ENCODE peak calls at places on chromosomes 1 and 21, in eight cellular contexts. U is fibroblast of the aortic adventitia; A is cardiac muscle cell; K is CD8-positive, alpha-beta T cell; M is AG09319; P is lower leg skin; C is lung; V is glutamatergic neuron. W is an unnamed sample.

GRCh38 chr21:43903451-43904091 is 38.5 kb downstream of the AGPAT3 start:
- DNase-seq in K (no peak), M (no peak), V (no peak), A (no peak), P (no peak), C (peak), U (no peak), W (no peak)

GRCh38 chr1:209620484-209620879 is 31.7 kb downstream of the LAMB3 start:
- DNase-seq in M (no peak), V (no peak), K (no peak), C (no peak), P (no peak), U (peak), A (peak), W (no peak)

GRCh38 chr21:26110703-26111102 is 59.9 kb downstream of the APP start:
- DNase-seq in A (no peak), V (no peak), U (no peak), M (no peak), C (no peak), K (no peak), P (no peak), W (no peak)

GRCh38 chr1:214318356-214318755 is 37.4 kb downstream of the SMYD2 start:
- DNase-seq in V (no peak), U (peak), C (no peak), P (no peak), M (no peak), K (no peak), A (peak), W (no peak)

GRCh38 chr1:92484472-92485373 is 2.0 kb downstream of the GFI1 start:
- DNase-seq in U (peak), A (peak), K (peak), P (no peak), V (peak), M (no peak), C (peak), W (peak)

GRCh38 chr1:84773933-84774497 is 83.8 kb upstream of the SSX2IP start:
- DNase-seq in U (no peak), M (no peak), C (no peak), K (no peak), V (no peak), A (no peak), P (no peak), W (no peak)

GRCh38 chr1:189659731-189660130 is 817.9 kb downstream of the BRINP3 start:
- DNase-seq in U (no peak), M (no peak), P (no peak), C (no peak), V (no peak), A (no peak), K (no peak), W (no peak)

GRCh38 chr1:169018751-169019150 is 87.7 kb upstream of the ATP1B1 start:
- DNase-seq in V (no peak), K (no peak), U (no peak), C (no peak), P (no peak), M (no peak), A (no peak), W (no peak)

GRCh38 chr1:159936284-159936904 is 9.0 kb downstream of the IGSF9 start:
- DNase-seq in U (peak), V (peak), P (peak), C (peak), A (peak), M (no peak), K (peak), W (peak)

GRCh38 chr1:4375812-4376211 is 278.6 kb upstream of the AJAP1 start:
- DNase-seq in V (no peak), U (no peak), C (no peak), K (no peak), A (no peak), M (no peak), P (no peak), W (no peak)

GRCh38 chr1:163163861-163164582 is 38.7 kb downstream of the RGS5 start:
- DNase-seq in U (peak), C (no peak), V (no peak), A (peak), M (no peak), K (no peak), P (no peak), W (no peak)

GRCh38 chr1:4048921-4049320 is 148.8 kb upstream of the C1orf174 start:
- DNase-seq in U (no peak), V (no peak), A (no peak), C (no peak), K (no peak), M (no peak), P (no peak), W (no peak)

GRCh38 chr1:50348449-50349241 is 74.6 kb downstream of the DMRTA2 start:
- DNase-seq in C (peak), V (peak), U (peak), M (peak), A (peak), K (no peak), P (peak), W (peak)

GRCh38 chr1:110771245-110772022 is 96.7 kb upstream of the KCNA3 start:
- DNase-seq in C (no peak), P (no peak), U (no peak), K (no peak), A (no peak), V (no peak), M (no peak), W (no peak)

GRCh38 chr1:197320991-197321531 is 53.0 kb downstream of the CRB1 start:
- DNase-seq in A (peak), K (no peak), V (no peak), M (no peak), C (no peak), U (peak), P (no peak), W (no peak)

GRCh38 chr1:220908757-220909156 is 29.5 kb downstream of the HLX start:
- DNase-seq in C (no peak), K (no peak), M (no peak), U (peak), V (no peak), P (no peak), A (peak), W (no peak)

DNA sequence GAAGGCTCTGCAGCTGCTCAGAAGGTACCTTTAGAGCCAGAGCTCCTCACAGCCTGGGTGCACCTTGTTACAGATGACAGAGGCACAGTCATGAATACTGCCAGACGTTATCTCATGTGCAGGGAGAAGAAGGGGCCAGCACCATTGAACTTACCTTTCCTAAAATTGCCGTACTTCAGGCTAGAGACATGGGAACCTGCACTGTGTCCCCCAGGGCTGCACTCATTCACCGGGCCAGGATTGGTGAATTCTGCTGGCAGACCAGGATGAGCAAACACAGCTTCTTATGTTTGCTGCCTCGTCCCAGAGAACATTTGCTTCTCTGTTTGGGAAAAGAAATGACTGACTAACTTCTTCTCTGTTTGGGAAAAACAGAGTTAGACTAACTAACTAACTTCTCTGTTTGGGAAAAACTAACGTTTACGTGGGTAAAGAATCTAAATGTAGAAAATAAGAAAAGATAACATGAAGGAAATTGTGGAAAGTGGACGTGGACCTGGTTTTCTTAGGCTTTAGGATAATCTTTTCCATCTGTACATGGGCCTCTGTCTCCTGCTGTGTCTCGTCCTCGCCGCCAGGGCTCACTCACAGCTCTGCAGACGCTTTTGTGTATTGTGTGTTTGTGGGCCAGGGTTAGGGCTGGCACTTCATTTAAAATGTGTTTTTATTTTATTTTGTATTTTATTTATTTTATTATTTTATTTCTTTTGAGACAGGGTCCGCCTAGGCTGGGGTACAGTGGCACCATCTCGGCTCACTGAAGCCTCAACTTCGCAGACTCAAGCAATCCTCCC is 9.9 kb downstream of the OBSCN start:
- DNase-seq in M (no peak), V (no peak), P (no peak), K (no peak), U (no peak), A (no peak), C (no peak), W (no peak)
- TF ChIP-seq CTCF in M (peak), V (peak), P (no peak), K (no peak), U (no peak), A (no peak), C (no peak), W (peak)

DNA sequence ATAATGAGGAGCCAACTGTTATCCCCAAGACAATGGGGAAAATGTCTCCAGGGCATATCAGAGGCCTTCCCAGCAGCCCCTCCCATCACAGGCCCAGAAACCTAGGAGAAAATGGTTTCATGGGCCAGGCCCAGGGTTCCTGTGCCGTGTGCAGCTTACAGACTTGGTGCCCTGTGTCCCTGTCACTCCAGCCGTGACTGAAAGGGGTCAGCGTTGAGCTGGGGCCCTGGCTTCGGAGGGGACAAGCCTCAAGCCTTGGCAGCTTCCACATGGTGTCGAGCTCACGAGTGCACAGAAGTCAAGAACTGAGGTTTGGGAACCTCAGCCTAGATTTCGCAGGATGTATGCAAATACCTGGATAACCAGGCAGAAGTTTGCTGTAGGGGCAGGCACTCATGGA is 18.1 kb downstream of the SIPA1L2 start:
- DNase-seq in A (no peak), C (no peak), K (no peak), M (no peak), V (no peak), U (no peak), P (no peak), W (no peak)
- TF ChIP-seq CTCF in A (no peak), C (no peak), K (no peak), M (no peak), V (no peak), U (no peak), P (no peak), W (peak)

GRCh38 chr1:229972600-229973296 is 94.3 kb upstream of the GALNT2 start:
- DNase-seq in C (no peak), A (peak), M (no peak), K (no peak), P (no peak), V (no peak), U (no peak), W (no peak)
- TF ChIP-seq CTCF in C (no peak), A (no peak), M (peak), K (no peak), P (no peak), V (no peak), U (no peak), W (peak)

GRCh38 chr1:201375169-201375568 is 2.3 kb downstream of the TNNT2 start:
- DNase-seq in U (no peak), A (no peak), M (no peak), V (no peak), C (no peak), K (no peak), P (no peak), W (no peak)
- TF ChIP-seq CTCF in U (peak), A (peak), M (no peak), V (no peak), C (no peak), K (no peak), P (no peak), W (no peak)

GRCh38 chr1:15955552-15955951 is 20.3 kb downstream of the ZBTB17 start:
- DNase-seq in M (no peak), C (no peak), P (no peak), K (no peak), U (no peak), A (no peak), V (no peak), W (no peak)

GRCh38 chr1:15956150-15956549 is 19.8 kb downstream of the ZBTB17 start:
- DNase-seq in V (no peak), C (no peak), A (no peak), U (peak), M (no peak), K (no peak), P (no peak), W (no peak)

GRCh38 chr1:15958111-15958510 is 17.8 kb downstream of the ZBTB17 start:
- DNase-seq in U (no peak), V (no peak), C (no peak), A (no peak), M (no peak), K (no peak), P (no peak), W (no peak)

GRCh38 chr1:15958788-15959187 is 17.1 kb downstream of the ZBTB17 start:
- DNase-seq in A (no peak), V (no peak), U (peak), M (no peak), C (no peak), P (no peak), K (no peak), W (no peak)

GRCh38 chr1:15957221-15958090 is 18.4 kb downstream of the ZBTB17 start:
- DNase-seq in U (no peak), K (no peak), A (no peak), V (no peak), C (no peak), M (no peak), P (no peak), W (no peak)
- TF ChIP-seq CTCF in U (peak), K (no peak), A (peak), V (peak), C (no peak), M (peak), P (no peak), W (peak)

GRCh38 chr1:150548632-150549495 is at the start of gene ADAMTSL4:
- DNase-seq in V (peak), P (no peak), K (no peak), U (peak), C (no peak), M (no peak), A (peak), W (peak)
- TF ChIP-seq CTCF in V (no peak), P (no peak), K (no peak), U (peak), C (no peak), M (peak), A (peak), W (peak)

GRCh38 chr1:27603320-27603961 is 503 bp downstream of the AHDC1 start:
- DNase-seq in U (no peak), A (no peak), C (no peak), M (no peak), V (peak), K (no peak), P (no peak), W (no peak)

GRCh38 chr1:27604579-27605299 is 795 bp upstream of the AHDC1 start:
- DNase-seq in P (no peak), M (no peak), U (no peak), K (no peak), A (no peak), C (no peak), V (no peak), W (no peak)

GRCh38 chr1:27605300-27605766 is 1.4 kb upstream of the AHDC1 start:
- DNase-seq in U (no peak), V (no peak), C (no peak), P (no peak), K (no peak), M (no peak), A (no peak), W (no peak)

GRCh38 chr1:27602510-27603319 is 1.2 kb downstream of the AHDC1 start:
- DNase-seq in P (no peak), K (no peak), C (no peak), A (no peak), M (no peak), V (peak), U (no peak), W (peak)

GRCh38 chr1:27603962-27604578 is at the start of gene AHDC1:
- DNase-seq in U (peak), V (peak), M (peak), K (peak), A (peak), C (peak), P (peak), W (peak)
- TF ChIP-seq CTCF in U (no peak), V (no peak), M (no peak), K (no peak), A (no peak), C (no peak), P (no peak), W (no peak)

GRCh38 chr1:41473738-41474362 is 10.6 kb downstream of the EDN2 start:
- DNase-seq in U (no peak), P (no peak), M (no peak), A (no peak), V (no peak), K (no peak), C (no peak), W (no peak)

GRCh38 chr1:41474490-41475271 is 9.8 kb downstream of the EDN2 start:
- DNase-seq in A (no peak), V (peak), C (no peak), M (no peak), U (no peak), K (no peak), P (no peak), W (no peak)

GRCh38 chr1:41475346-41475745 is 9.1 kb downstream of the EDN2 start:
- DNase-seq in P (no peak), K (no peak), A (no peak), V (no peak), M (no peak), C (no peak), U (no peak), W (no peak)

GRCh38 chr1:41476807-41477361 is 7.6 kb downstream of the EDN2 start:
- DNase-seq in M (no peak), K (no peak), P (no peak), V (no peak), A (no peak), C (no peak), U (no peak), W (no peak)

GRCh38 chr1:41475859-41476567 is 8.5 kb downstream of the EDN2 start:
- DNase-seq in P (no peak), K (no peak), M (no peak), U (peak), A (no peak), C (no peak), V (no peak), W (no peak)
- TF ChIP-seq CTCF in P (no peak), K (no peak), M (no peak), U (peak), A (peak), C (no peak), V (no peak), W (no peak)

GRCh38 chr1:18875107-18875795 is 15.8 kb upstream of the TAS1R2 start:
- DNase-seq in A (peak), V (peak), M (peak), U (peak), K (peak), C (peak), P (peak), W (peak)
- TF ChIP-seq CTCF in A (peak), V (peak), M (peak), U (peak), K (peak), C (peak), P (no peak), W (peak)